ENCODE peak calls at places on chromosome 1, in five cellular contexts. One of them, this sample, is unnamed.

GRCh38 chr1:107919953-107920352 is 45.0 kb downstream of the VAV3 start:
- DNase-seq in IMR-90: no peak
- DNase-seq in H1: no peak
- DNase-seq in mesendoderm: no peak
- DNase-seq in neuronal stem cell: no peak
- DNase-seq in this sample: no peak

GRCh38 chr1:47761201-47761930 is 235.8 kb downstream of the TRABD2B start:
- DNase-seq in IMR-90: no peak
- DNase-seq in mesendoderm: no peak
- DNase-seq in H1: no peak
- DNase-seq in neuronal stem cell: no peak
- DNase-seq in this sample: no peak

GRCh38 chr1:173603056-173603591 is at the start of gene SLC9C2:
- DNase-seq in H1: no peak
- DNase-seq in neuronal stem cell: no peak
- DNase-seq in IMR-90: peak
- DNase-seq in mesendoderm: peak
- DNase-seq in this sample: peak

GRCh38 chr1:26768755-26769154 is 19.0 kb upstream of the PIGV start:
- DNase-seq in mesendoderm: no peak
- DNase-seq in neuronal stem cell: no peak
- DNase-seq in IMR-90: peak
- DNase-seq in H1: no peak
- DNase-seq in this sample: peak

GRCh38 chr1:58324551-58324950 is 222.0 kb downstream of the OMA1 start:
- DNase-seq in mesendoderm: no peak
- DNase-seq in IMR-90: no peak
- DNase-seq in H1: no peak
- DNase-seq in neuronal stem cell: no peak
- DNase-seq in this sample: no peak

GRCh38 chr1:5933050-5933449 is 59.2 kb downstream of the NPHP4 start:
- DNase-seq in neuronal stem cell: no peak
- DNase-seq in mesendoderm: no peak
- DNase-seq in H1: no peak
- DNase-seq in IMR-90: no peak
- DNase-seq in this sample: no peak

GRCh38 chr1:69707103-69707502 is 139.4 kb downstream of the LRRC7 start:
- DNase-seq in H1: no peak
- DNase-seq in IMR-90: no peak
- DNase-seq in mesendoderm: no peak
- DNase-seq in neuronal stem cell: no peak
- DNase-seq in this sample: no peak

GRCh38 chr1:44423706-44424546 is 18.9 kb downstream of the RNF220 start:
- DNase-seq in mesendoderm: no peak
- DNase-seq in IMR-90: peak
- DNase-seq in neuronal stem cell: no peak
- DNase-seq in H1: no peak
- DNase-seq in this sample: no peak

GRCh38 chr1:47527653-47528272 is 89.9 kb downstream of the FOXD2 start:
- DNase-seq in H1: peak
- DNase-seq in neuronal stem cell: no peak
- DNase-seq in IMR-90: no peak
- DNase-seq in mesendoderm: peak
- DNase-seq in this sample: no peak

GRCh38 chr1:46181343-46182260 is 5.3 kb upstream of the P3R3URF start:
- DNase-seq in IMR-90: peak
- DNase-seq in H1: no peak
- DNase-seq in neuronal stem cell: no peak
- DNase-seq in mesendoderm: no peak
- DNase-seq in this sample: no peak

GRCh38 chr1:85484264-85484663 is 19.3 kb upstream of the DDAH1 start:
- DNase-seq in IMR-90: no peak
- DNase-seq in mesendoderm: no peak
- DNase-seq in neuronal stem cell: no peak
- DNase-seq in H1: no peak
- DNase-seq in this sample: no peak

GRCh38 chr1:111633736-111634135 is 14.1 kb downstream of the RAP1A start:
- DNase-seq in IMR-90: no peak
- DNase-seq in H1: no peak
- DNase-seq in mesendoderm: no peak
- DNase-seq in neuronal stem cell: no peak
- DNase-seq in this sample: no peak

GRCh38 chr1:204336642-204337041 is 23.1 kb downstream of the PLEKHA6 start:
- DNase-seq in IMR-90: no peak
- DNase-seq in mesendoderm: no peak
- DNase-seq in H1: no peak
- DNase-seq in neuronal stem cell: no peak
- DNase-seq in this sample: no peak

GRCh38 chr1:23554481-23555224 is 4.6 kb downstream of the ID3 start:
- DNase-seq in neuronal stem cell: peak
- DNase-seq in H1: peak
- DNase-seq in IMR-90: peak
- DNase-seq in mesendoderm: peak
- DNase-seq in this sample: peak

GRCh38 chr1:25664357-25664796 is 47.8 kb downstream of the MAN1C1 start:
- DNase-seq in IMR-90: no peak
- DNase-seq in mesendoderm: no peak
- DNase-seq in H1: no peak
- DNase-seq in neuronal stem cell: no peak
- DNase-seq in this sample: no peak

DNA sequence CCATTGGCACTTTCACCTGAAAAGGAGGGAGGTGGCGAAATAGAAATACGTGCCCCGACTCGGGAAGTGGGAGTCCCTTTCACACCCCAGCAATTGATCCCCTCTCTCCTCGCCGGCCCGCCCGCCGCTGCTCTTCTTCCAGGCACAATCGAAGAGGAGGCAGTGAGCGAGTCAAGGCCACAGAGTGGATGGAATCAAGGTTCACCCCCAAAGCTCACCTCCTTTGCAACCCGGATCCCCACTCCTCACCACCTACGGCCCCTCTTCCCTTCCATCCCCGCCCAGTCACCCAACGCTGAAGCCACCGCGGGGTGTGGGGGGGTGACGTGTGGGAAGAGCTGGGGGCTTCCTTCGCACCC is 771 bp downstream of the PLPPR5 start:
- DNase-seq in H1: peak
- DNase-seq in mesendoderm: peak
- DNase-seq in IMR-90: no peak
- DNase-seq in neuronal stem cell: no peak
- DNase-seq in this sample: no peak
- H3K4me3 ChIP-seq in H1: peak
- H3K4me3 ChIP-seq in mesendoderm: peak
- H3K4me3 ChIP-seq in IMR-90: no peak
- H3K4me3 ChIP-seq in neuronal stem cell: peak
- H3K4me3 ChIP-seq in this sample: peak

DNA sequence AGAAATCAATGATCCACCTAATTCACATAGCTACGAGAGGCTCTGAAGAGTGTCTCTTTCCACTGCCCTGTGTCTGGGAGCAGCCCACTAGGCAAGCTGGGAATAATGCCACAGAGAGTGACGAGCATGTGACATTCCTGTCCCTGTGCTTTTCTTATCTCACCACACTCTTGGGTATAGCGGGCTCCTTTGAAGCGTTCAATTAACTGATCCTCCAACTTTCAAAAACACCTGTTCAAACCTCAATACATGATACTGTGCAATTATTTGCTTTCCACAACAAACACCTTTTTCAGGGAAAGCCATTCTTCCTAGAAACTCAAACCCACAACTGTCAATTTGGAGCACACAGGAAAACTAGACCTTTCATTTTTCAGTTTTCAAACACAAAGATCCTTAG is 43.4 kb downstream of the PLPP3 start:
- DNase-seq in mesendoderm: no peak
- DNase-seq in IMR-90: no peak
- DNase-seq in neuronal stem cell: no peak
- DNase-seq in H1: no peak
- DNase-seq in this sample: no peak
- H2BK15ac ChIP-seq in mesendoderm: no peak
- H2BK15ac ChIP-seq in IMR-90: no peak
- H2BK15ac ChIP-seq in neuronal stem cell: no peak
- H2BK15ac ChIP-seq in H1: no peak
- H2BK15ac ChIP-seq in this sample: no peak

DNA sequence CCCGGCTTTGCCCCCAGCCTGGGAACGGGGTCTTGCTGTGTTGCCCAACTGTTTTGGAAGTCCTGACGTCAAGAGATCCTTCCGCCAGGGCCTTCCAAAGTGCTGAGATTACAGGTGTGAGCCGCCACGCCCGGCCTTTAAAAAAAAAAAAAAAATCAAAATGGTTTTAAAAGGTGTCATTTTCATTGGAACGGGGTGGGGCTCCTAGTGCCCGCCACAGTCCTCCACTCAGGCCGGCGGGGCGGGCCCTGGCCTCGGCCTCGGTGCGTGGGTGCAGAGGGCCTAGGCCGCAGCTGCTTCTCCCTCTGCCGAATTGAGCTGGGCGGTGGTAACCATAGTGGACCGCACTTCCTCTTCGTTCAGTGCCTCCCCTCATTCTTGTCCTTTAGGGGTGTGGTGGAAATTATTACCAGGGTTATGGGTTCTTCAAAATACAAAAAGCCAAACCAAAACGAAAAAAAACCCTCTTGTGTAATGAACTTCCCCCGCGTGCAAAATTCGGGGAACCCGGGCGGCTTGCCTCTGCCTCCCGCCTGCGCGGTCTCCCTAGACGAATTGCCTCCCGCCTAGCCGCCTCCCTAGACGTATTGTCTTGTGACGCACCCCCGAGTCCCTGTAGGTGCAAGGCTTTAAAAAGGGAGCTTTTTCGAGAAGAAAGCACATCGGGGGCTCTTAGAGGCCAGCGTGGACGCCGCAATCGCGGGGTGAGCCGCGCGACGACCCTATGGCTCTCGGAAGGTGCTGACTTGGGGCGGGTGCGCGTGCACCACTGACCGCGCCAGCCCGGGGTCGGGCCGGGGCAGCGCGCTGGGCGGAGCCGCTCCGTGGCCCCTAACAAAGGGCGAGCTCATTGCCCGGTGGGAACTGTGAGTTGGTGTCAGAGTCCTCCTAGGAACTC is 10.5 kb upstream of the SPEN start:
- DNase-seq in IMR-90: no peak
- DNase-seq in neuronal stem cell: no peak
- DNase-seq in mesendoderm: no peak
- DNase-seq in H1: peak
- DNase-seq in this sample: no peak
- H3K4me3 ChIP-seq in IMR-90: no peak
- H3K4me3 ChIP-seq in neuronal stem cell: no peak
- H3K4me3 ChIP-seq in mesendoderm: no peak
- H3K4me3 ChIP-seq in H1: peak
- H3K4me3 ChIP-seq in this sample: peak

DNA sequence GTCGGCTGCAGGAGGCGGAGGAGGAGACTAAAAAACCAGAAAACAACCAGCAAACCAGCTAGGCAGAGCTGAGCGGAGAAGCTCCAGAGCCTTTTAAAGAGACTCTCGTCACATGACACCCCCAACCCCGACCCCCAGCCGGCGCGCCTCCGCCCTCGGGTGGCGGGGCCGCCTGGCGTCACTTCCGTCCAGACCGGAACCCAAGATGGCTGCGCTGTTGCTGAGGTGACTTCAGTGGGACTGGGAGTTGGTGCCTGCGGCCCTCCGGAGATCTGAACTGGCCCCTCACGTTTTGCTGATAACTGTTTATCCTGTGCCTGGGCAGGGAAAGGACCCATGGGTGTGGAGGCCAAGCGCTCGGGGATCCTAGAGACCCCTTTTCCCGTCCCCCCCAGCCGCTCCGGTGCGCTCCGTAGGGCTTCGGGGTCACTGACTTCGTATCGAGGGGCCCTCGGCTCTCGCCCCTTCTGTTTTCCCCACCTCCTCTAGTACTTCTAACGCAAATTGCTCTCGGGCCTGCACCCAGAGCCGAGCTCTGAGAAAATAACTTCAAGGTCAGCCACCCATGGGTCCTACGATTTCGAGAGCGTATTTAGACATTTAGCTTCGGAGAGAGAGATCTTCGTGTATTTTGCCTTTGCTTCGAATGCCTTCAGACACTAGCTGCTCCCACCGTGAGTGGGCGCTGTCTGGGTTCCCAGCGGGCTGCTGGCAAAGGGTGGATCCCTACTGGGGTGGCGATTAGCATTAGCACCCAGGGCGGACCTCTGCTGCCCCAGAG is at the start of gene SDHC:
- DNase-seq in H1: peak
- DNase-seq in neuronal stem cell: peak
- DNase-seq in IMR-90: peak
- DNase-seq in mesendoderm: peak
- DNase-seq in this sample: peak
- H2BK15ac ChIP-seq in H1: peak
- H2BK15ac ChIP-seq in neuronal stem cell: peak
- H2BK15ac ChIP-seq in IMR-90: peak
- H2BK15ac ChIP-seq in mesendoderm: no peak
- H2BK15ac ChIP-seq in this sample: peak

GRCh38 chr1:209402697-209403096 is 180.8 kb upstream of the CAMK1G start:
- DNase-seq in mesendoderm: no peak
- DNase-seq in H1: no peak
- DNase-seq in IMR-90: no peak
- DNase-seq in neuronal stem cell: no peak
- DNase-seq in this sample: no peak

GRCh38 chr1:209406111-209406654 is 177.3 kb upstream of the CAMK1G start:
- DNase-seq in mesendoderm: no peak
- DNase-seq in neuronal stem cell: no peak
- DNase-seq in IMR-90: peak
- DNase-seq in H1: no peak
- DNase-seq in this sample: no peak

GRCh38 chr1:209403921-209404320 is 179.6 kb upstream of the CAMK1G start:
- DNase-seq in IMR-90: no peak
- DNase-seq in mesendoderm: no peak
- DNase-seq in H1: no peak
- DNase-seq in neuronal stem cell: no peak
- DNase-seq in this sample: no peak

GRCh38 chr1:209404577-209404976 is 178.9 kb upstream of the CAMK1G start:
- DNase-seq in mesendoderm: no peak
- DNase-seq in neuronal stem cell: no peak
- DNase-seq in IMR-90: no peak
- DNase-seq in H1: no peak
- DNase-seq in this sample: no peak

GRCh38 chr1:209405183-209405823 is 178.2 kb upstream of the CAMK1G start:
- DNase-seq in neuronal stem cell: no peak
- DNase-seq in H1: no peak
- DNase-seq in mesendoderm: no peak
- DNase-seq in IMR-90: peak
- DNase-seq in this sample: no peak
- H3K4me3 ChIP-seq in neuronal stem cell: no peak
- H3K4me3 ChIP-seq in H1: no peak
- H3K4me3 ChIP-seq in mesendoderm: no peak
- H3K4me3 ChIP-seq in IMR-90: peak
- H3K4me3 ChIP-seq in this sample: no peak

This sample was measured in mesenchymal stem cell.